ENCODE peak calls at places on chromosome 2, in six cellular contexts. G, I, X, C, T and V are unnamed samples.
A peak's percentile ranks its signal among the peaks of the same experiment; 100 is the strongest.

GRCh38 chr2:120346667-120347358 is 877 bp downstream of the INHBB start:
- DNase-seq in T (no peak), C (peak; percentile 63), X (no peak), I (no peak), G (no peak), V (peak; percentile 46)

GRCh38 chr2:241274127-241274526 is 41.3 kb downstream of the HDLBP start:
- DNase-seq in T (no peak), C (no peak), I (no peak), X (no peak), G (no peak), V (no peak)

GRCh38 chr2:11055816-11056215 is 99.5 kb upstream of the SLC66A3 start:
- DNase-seq in X (no peak), I (no peak), T (no peak), C (peak; percentile 19), G (no peak), V (no peak)

GRCh38 chr2:6314218-6314855 is 551.4 kb downstream of the CMPK2 start:
- DNase-seq in T (no peak), X (no peak), C (no peak), G (no peak), I (no peak), V (no peak)

GRCh38 chr2:10392951-10393647 is 55.0 kb downstream of the ODC1 start:
- DNase-seq in I (no peak), T (no peak), C (no peak), G (no peak), X (no peak), V (no peak)

GRCh38 chr2:133819906-133820305 is 251.6 kb upstream of the NCKAP5 start:
- DNase-seq in G (no peak), I (no peak), C (no peak), T (no peak), X (no peak), V (no peak)

GRCh38 chr2:35428548-35428947 is 927.0 kb upstream of the CRIM1 start:
- DNase-seq in I (no peak), T (peak; percentile 25), X (no peak), G (no peak), C (peak; percentile 77), V (peak; percentile 62)

GRCh38 chr2:29343830-29344229 is 228.6 kb downstream of the CLIP4 start:
- DNase-seq in C (no peak), G (no peak), X (no peak), I (no peak), T (no peak), V (no peak)

GRCh38 chr2:14137643-14138042 is 494.9 kb upstream of the LRATD1 start:
- DNase-seq in C (no peak), T (no peak), I (no peak), G (no peak), X (no peak), V (no peak)

GRCh38 chr2:86143926-86144685 is 38.1 kb downstream of the PTCD3 start:
- DNase-seq in X (no peak), G (no peak), C (no peak), T (no peak), I (no peak), V (no peak)

GRCh38 chr2:183070942-183071844 is 7.4 kb upstream of the DUSP19 start:
- DNase-seq in T (peak; percentile 67), G (no peak), I (no peak), X (peak; percentile 30), C (peak; percentile 89), V (peak; percentile 25)

GRCh38 chr2:208254118-208254870 is 577 bp downstream of the IDH1 start:
- DNase-seq in X (peak; percentile 76), T (peak; percentile 94), C (peak; percentile 95), I (peak; percentile 55), G (peak; percentile 41), V (peak; percentile 95)

GRCh38 chr2:134446431-134447091 is 192.7 kb downstream of the MGAT5 start:
- DNase-seq in X (no peak), T (no peak), C (no peak), I (no peak), G (no peak), V (no peak)

GRCh38 chr2:120375251-120376020 is 29.5 kb downstream of the INHBB start:
- DNase-seq in X (no peak), G (no peak), I (no peak), T (no peak), C (no peak), V (no peak)

GRCh38 chr2:168912466-168913170 is 11.5 kb downstream of the G6PC2 start:
- DNase-seq in I (no peak), T (no peak), C (peak; percentile 62), G (no peak), X (no peak), V (peak; percentile 30)

GRCh38 chr2:224466315-224466714 is 64.4 kb upstream of the FAM124B start:
- DNase-seq in X (no peak), G (no peak), I (no peak), C (no peak), T (no peak), V (no peak)

GRCh38 chr2:20384949-20385348 is 34.3 kb upstream of the PUM2 start:
- DNase-seq in T (no peak), X (no peak), G (no peak), I (no peak), C (no peak), V (no peak)

DNA sequence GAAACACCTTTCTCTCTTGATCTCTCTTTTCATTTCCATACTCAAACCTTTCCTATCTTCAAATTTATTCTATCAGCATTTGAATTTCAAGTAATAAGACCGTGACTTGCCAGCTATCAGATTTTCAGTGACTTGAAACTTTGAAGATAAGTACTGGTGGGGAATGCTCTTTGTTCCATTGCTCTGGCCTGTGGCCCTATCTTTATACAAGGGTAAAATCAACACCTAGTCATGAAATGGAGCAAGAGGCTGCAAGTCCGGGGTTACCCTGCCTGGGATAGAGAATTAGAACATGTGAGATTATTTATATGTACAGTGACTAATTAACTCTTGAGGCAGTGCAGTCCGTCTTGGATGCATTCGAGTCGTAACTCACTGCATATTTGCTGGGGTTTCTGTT is 105.9 kb upstream of the LYPD6 start:
- DNase-seq in I (no peak), C (no peak), G (no peak), T (no peak), X (no peak), V (no peak)
- H3K4me3 ChIP-seq in I (no peak overlapping the region), C (no peak overlapping the region), G (no peak overlapping the region), T (no peak overlapping the region), X (no peak overlapping the region), V (no peak overlapping the region)

GRCh38 chr2:28134857-28135256 is 244.3 kb downstream of the BABAM2 start:
- DNase-seq in I (no peak), X (no peak), C (no peak), T (no peak), G (no peak), V (no peak)

GRCh38 chr2:28135324-28135723 is 244.8 kb downstream of the BABAM2 start:
- DNase-seq in G (no peak), I (no peak), X (no peak), C (no peak), T (no peak), V (no peak)

GRCh38 chr2:28134262-28134812 is 243.8 kb downstream of the BABAM2 start:
- DNase-seq in C (no peak), I (no peak), G (no peak), T (no peak), X (no peak), V (peak; percentile 56)

GRCh38 chr2:28136557-28136956 is 246.0 kb downstream of the BABAM2 start:
- DNase-seq in C (no peak), I (no peak), T (peak; percentile 25), X (no peak), G (no peak), V (no peak)

DNA sequence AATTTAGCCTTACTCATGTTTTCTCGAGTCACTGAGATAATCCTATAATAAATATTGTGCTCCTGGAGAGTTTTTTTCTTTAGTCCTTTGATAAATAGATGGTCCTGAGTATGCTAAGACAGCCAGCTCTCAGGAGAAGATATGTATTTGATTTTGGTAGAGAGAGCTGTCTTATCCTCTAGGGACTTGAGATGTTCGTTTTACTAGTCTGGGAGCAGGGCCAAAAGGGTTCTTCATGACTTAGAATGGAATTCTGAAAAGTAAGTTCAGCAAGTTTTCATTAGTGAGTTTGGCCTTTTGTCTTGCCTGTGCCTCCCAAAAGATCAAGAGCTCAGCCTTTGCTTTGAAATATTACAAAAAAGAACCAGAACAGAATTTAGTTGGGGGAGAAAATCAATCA is 246.7 kb downstream of the BABAM2 start:
- DNase-seq in C (no peak), T (no peak), X (no peak), G (no peak), I (no peak), V (no peak)
- TF ChIP-seq MAX in C (no peak), T (no peak), X (no peak), G (no peak), I (no peak), V (no peak)

GRCh38 chr2:135870571-135870970 is 5.7 kb downstream of the MCM6 start:
- DNase-seq in I (no peak), G (no peak), T (no peak), C (no peak), X (no peak), V (no peak)

GRCh38 chr2:135874966-135875365 is 1.3 kb downstream of the MCM6 start:
- DNase-seq in T (no peak), I (no peak), C (no peak), X (no peak), G (no peak), V (peak; percentile 37)

GRCh38 chr2:135875491-135876065 is 665 bp downstream of the MCM6 start:
- DNase-seq in C (peak; percentile 70), I (no peak), T (no peak), X (peak; percentile 39), G (no peak), V (peak; percentile 87)

DNA sequence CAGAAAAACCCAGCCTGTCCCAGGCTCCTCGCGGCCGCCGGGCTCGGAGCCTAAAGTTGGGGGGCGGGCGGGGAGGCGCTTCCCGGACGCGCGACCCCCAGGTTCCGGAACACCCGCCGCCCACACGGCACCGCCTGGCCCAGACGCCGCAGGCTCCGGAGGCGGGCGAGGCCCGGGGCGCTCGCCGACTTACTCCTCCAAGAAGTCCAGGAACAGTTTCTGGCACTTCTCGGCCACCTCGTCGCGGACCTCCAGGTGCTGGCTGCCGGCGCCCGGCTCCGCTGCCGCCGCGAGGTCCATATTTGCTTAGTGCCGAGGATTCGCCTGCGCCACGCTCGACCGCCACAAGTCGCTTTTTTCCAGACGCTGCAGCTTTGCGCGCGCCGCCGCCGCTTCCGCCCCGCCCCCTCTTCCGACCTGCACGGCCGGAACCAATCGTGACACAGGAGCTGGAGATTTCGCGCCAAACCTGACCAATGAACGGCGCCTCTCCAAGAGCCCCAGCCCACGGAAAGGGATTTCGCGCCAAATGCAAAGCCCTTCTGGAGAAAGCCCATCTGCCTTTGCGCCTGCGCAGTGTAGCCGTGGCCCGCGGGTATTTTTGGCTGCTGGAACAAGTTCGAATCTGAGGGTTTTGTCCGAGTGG is at the start of gene MCM6:
- DNase-seq in G (peak; percentile 94), T (peak; percentile 92), I (peak; percentile 99), C (peak; percentile 97), X (peak; percentile 96), V (peak; percentile 100)
- TF ChIP-seq POLR2A in G (peak; percentile 51), T (peak; percentile 18), I (no peak), C (no peak), X (peak; percentile 23), V (peak; percentile 76)

GRCh38 chr2:231922945-231923344 is 3.3 kb downstream of the NPPC start:
- DNase-seq in C (no peak), T (no peak), X (no peak), I (no peak), G (no peak), V (no peak)

GRCh38 chr2:231925303-231926179 is 655 bp downstream of the NPPC start:
- DNase-seq in X (peak; percentile 86), G (no peak), I (peak; percentile 47), T (peak; percentile 73), C (peak; percentile 93), V (peak; percentile 87)

GRCh38 chr2:231923951-231924888 is 2.0 kb downstream of the NPPC start:
- DNase-seq in I (no peak), G (no peak), X (no peak), C (no peak), T (no peak), V (no peak)

GRCh38 chr2:231926180-231926741 is at the start of gene NPPC:
- DNase-seq in T (peak; percentile 62), X (peak; percentile 46), C (peak; percentile 84), I (no peak), G (no peak), V (peak; percentile 72)

GRCh38 chr2:231924889-231925275 is 1.3 kb downstream of the NPPC start:
- DNase-seq in I (no peak), T (no peak), C (no peak), X (peak; percentile 36), G (no peak), V (no peak)
- H3K4me3 ChIP-seq in I (peak overlapping the region; percentile 52), T (peak overlapping the region; percentile 41), C (peak overlapping the region; percentile 61), X (peak overlapping the region; percentile 47), G (no peak overlapping the region), V (no peak overlapping the region)